ENCODE peak calls at places on chromosomes 11 and 22, in seven cellular contexts. V, U, L, S, K, R and E are unnamed samples. For H3K9me3, the result is how much of the 10 kb centered on the place peaks cover.

GRCh38 chr22:22478450-22478849 is 30.1 kb downstream of the ZNF280B start:
- DNase-seq in V (no peak), U (no peak), L (no peak), S (no peak), K (no peak), R (no peak), E (no peak)

GRCh38 chr11:131943296-131943695 is 572.9 kb downstream of the NTM start:
- DNase-seq in V (no peak), U (no peak), L (no peak), S (no peak), K (no peak), R (no peak), E (no peak)

GRCh38 chr11:111639226-111639925 is 37.1 kb downstream of the SIK2 start:
- DNase-seq in V (no peak), U (no peak), L (no peak), S (no peak), K (no peak), R (no peak), E (no peak)

GRCh38 chr11:75246673-75247350 is 6.2 kb downstream of the TPBGL start:
- DNase-seq in V (no peak), U (no peak), L (no peak), S (peak), K (no peak), R (no peak), E (no peak)

GRCh38 chr11:123202155-123202714 is 7.2 kb upstream of the CLMP start:
- DNase-seq in V (no peak), U (peak), L (peak), S (peak), K (no peak), R (no peak), E (no peak)

GRCh38 chr11:115345840-115346239 is 158.4 kb downstream of the CADM1 start:
- DNase-seq in V (no peak), U (no peak), L (no peak), S (no peak), K (no peak), R (no peak), E (no peak)

GRCh38 chr22:48796295-48797015 is 1031.2 kb downstream of the BRD1 start:
- DNase-seq in V (no peak), U (no peak), L (no peak), S (no peak), K (no peak), R (no peak), E (no peak)

GRCh38 chr22:44281706-44282637 is 30.8 kb downstream of the SHISAL1 start:
- DNase-seq in V (peak), U (no peak), L (no peak), S (peak), K (no peak), R (no peak), E (no peak)

GRCh38 chr11:123535401-123535800 is 105.3 kb downstream of the GRAMD1B start:
- DNase-seq in V (no peak), U (no peak), L (no peak), S (no peak), K (no peak), R (no peak), E (no peak)

GRCh38 chr11:128776434-128777284 is 82.8 kb downstream of the FLI1 start:
- DNase-seq in V (peak), U (peak), L (peak), S (peak), K (no peak), R (peak), E (peak)

GRCh38 chr22:45997077-45997774 is 20.3 kb upstream of the WNT7B start:
- DNase-seq in V (peak), U (peak), L (peak), S (peak), K (no peak), R (no peak), E (no peak)

GRCh38 chr11:107858217-107859070 is at the start of gene SLC35F2:
- DNase-seq in V (peak), U (peak), L (peak), S (peak), K (peak), R (peak), E (peak)

GRCh38 chr11:118401151-118401879 is at the start of gene ATP5MG:
- DNase-seq in V (peak), U (peak), L (peak), S (peak), K (peak), R (peak), E (peak)

GRCh38 chr11:118411523-118411922 is 10.1 kb downstream of the ATP5MG start:
- DNase-seq in V (no peak), U (no peak), L (no peak), S (no peak), K (no peak), R (no peak), E (no peak)

GRCh38 chr11:118410055-118410745 is 8.8 kb downstream of the ATP5MG start:
- DNase-seq in V (no peak), U (no peak), L (no peak), S (no peak), K (no peak), R (no peak), E (no peak)

GRCh38 chr11:118401880-118402590 is 629 bp downstream of the ATP5MG start:
- DNase-seq in V (peak), U (peak), L (no peak), S (no peak), K (no peak), R (no peak), E (no peak)

DNA sequence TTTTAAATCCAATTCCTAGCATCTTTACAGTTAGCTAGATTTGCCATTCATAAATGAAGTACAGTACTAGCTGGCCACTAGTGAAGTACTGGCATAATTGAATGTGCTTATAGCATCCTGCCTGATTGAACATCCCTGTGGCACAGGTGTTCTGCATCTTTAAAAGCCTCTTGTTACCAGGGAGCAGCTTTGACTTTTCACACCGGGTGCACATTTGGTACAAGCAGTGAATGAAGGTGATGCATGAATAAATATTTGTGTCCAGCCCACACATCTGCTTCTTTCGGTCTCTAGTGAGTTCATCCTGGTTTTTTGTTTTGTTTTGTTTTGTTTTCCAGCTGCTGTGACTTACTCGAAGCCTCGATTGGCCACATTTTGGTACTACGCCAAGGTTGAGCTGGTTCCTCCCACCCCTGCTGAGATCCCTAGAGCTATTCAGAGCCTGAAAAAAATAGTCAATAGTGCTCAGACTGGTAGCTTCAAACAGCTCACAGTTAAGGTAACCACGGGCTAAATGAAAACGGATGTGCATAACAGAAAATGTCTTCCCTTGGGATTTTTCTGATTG is 5.3 kb downstream of the ATP5MG start:
- DNase-seq in V (peak), U (peak), L (no peak), S (no peak), K (no peak), R (no peak), E (no peak)
- H3K4me3 ChIP-seq in V (no peak), U (no peak), L (no peak), S (no peak), K (no peak), R (no peak), E (no peak)

DNA sequence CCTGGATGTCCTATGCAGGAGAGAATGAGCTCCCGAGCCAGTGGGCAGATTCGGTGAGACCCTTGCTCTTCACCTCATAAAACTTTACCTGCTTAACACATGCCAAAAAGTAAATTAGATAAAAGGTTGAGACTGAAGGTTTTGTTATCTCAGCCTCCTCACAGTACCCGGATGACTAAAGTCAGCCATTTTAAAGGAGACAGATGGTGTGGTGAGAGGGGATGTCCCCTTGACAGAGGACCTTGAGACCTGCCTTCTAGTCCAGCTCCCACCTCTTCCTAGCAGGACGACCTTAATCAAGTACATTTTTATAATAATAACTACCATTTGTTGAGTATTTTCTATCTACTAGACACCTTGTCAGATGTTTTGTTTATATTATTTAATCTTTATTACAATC is 39.7 kb downstream of the C11orf91 start:
- DNase-seq in V (no peak), U (no peak), L (no peak), S (no peak), K (no peak), R (no peak), E (no peak)
- H3K9me3 ChIP-seq in V (under half), U (under half), L (under half), S (under half), K (under half), R (under half), E (under half)

GRCh38 chr22:30121988-30122387 is 41.7 kb downstream of the HORMAD2 start:
- DNase-seq in V (no peak), U (no peak), L (no peak), S (no peak), K (no peak), R (no peak), E (no peak)
- H3K4me3 ChIP-seq in V (no peak), U (no peak), L (no peak), S (no peak), K (no peak), R (no peak), E (no peak)

GRCh38 chr11:65576232-65576866 is 496 bp downstream of the EHBP1L1 start:
- DNase-seq in V (no peak), U (no peak), L (peak), S (peak), K (no peak), R (no peak), E (no peak)
- H3K9me3 ChIP-seq in V (under half), U (under half), L (under half), S (under half), K (under half), R (under half), E (under half)